ENCODE peak calls at places on chromosomes 6 and 20, in eight cellular contexts. Y, M, U, X, R, H, Z and F are unnamed samples.

GRCh38 chr20:3203315-3204123 is 963 bp downstream of the DDRGK1 start:
- DNase-seq in Y (no peak), M (peak), U (no peak), X (peak), R (no peak), H (no peak), Z (peak), F (no peak)

GRCh38 chr20:10733122-10733521 is 59.3 kb upstream of the JAG1 start:
- DNase-seq in Y (no peak), M (no peak), U (no peak), X (peak), R (no peak), H (no peak), Z (no peak), F (no peak)

GRCh38 chr20:15603978-15604377 is 969.3 kb downstream of the KIF16B start:
- DNase-seq in Y (no peak), M (no peak), U (no peak), X (no peak), R (no peak), H (no peak), Z (no peak), F (no peak)

GRCh38 chr20:39108746-39109145 is 146.6 kb downstream of the DHX35 start:
- DNase-seq in Y (no peak), M (no peak), U (no peak), X (peak), R (no peak), H (no peak), Z (no peak), F (no peak)

GRCh38 chr6:155418017-155418749 is 37.5 kb downstream of the NOX3 start:
- DNase-seq in Y (no peak), M (no peak), U (peak), X (peak), R (peak), H (no peak), Z (no peak), F (peak)

GRCh38 chr6:158797331-158798202 is 21.6 kb downstream of the EZR start:
- DNase-seq in Y (no peak), M (no peak), U (no peak), X (no peak), R (no peak), H (no peak), Z (no peak), F (no peak)

GRCh38 chr6:168097621-168098430 is 18.8 kb upstream of the FRMD1 start:
- DNase-seq in Y (no peak), M (peak), U (no peak), X (no peak), R (no peak), H (no peak), Z (no peak), F (no peak)

GRCh38 chr6:43509984-43510826 is at the start of gene LRRC73:
- DNase-seq in Y (peak), M (peak), U (peak), X (peak), R (peak), H (peak), Z (peak), F (peak)

GRCh38 chr20:3768342-3769130 is 983 bp upstream of the ADISSP start:
- DNase-seq in Y (peak), M (peak), U (peak), X (peak), R (peak), H (peak), Z (peak), F (peak)

GRCh38 chr6:14622135-14622534 is 504.6 kb downstream of the CD83 start:
- DNase-seq in Y (no peak), M (no peak), U (no peak), X (no peak), R (no peak), H (no peak), Z (peak), F (no peak)

GRCh38 chr20:45908086-45908485 is 3.9 kb downstream of the PLTP start:
- DNase-seq in Y (no peak), M (no peak), U (no peak), X (no peak), R (no peak), H (no peak), Z (no peak), F (no peak)

GRCh38 chr6:130076512-130076911 is 58.1 kb downstream of the L3MBTL3 start:
- DNase-seq in Y (no peak), M (no peak), U (no peak), X (no peak), R (no peak), H (no peak), Z (peak), F (no peak)

GRCh38 chr20:62959998-62960436 is 7.5 kb downstream of the SLC17A9 start:
- DNase-seq in Y (no peak), M (no peak), U (no peak), X (no peak), R (no peak), H (no peak), Z (no peak), F (no peak)

GRCh38 chr20:36407196-36407733 is 101.1 kb downstream of the DLGAP4 start:
- DNase-seq in Y (no peak), M (no peak), U (no peak), X (no peak), R (no peak), H (no peak), Z (no peak), F (no peak)

GRCh38 chr6:45400021-45400420 is 22.3 kb upstream of the SUPT3H start:
- DNase-seq in Y (no peak), M (no peak), U (no peak), X (no peak), R (no peak), H (no peak), Z (no peak), F (no peak)

GRCh38 chr6:7088076-7088742 is 19.6 kb upstream of the RREB1 start:
- DNase-seq in Y (no peak), M (no peak), U (no peak), X (no peak), R (no peak), H (no peak), Z (no peak), F (no peak)